ENCODE peak calls at places on chromosomes 7 and 10, in four cellular contexts. Y, L, X and M are unnamed samples.

GRCh38 chr7:105682331-105683070 is 101.2 kb upstream of the EFCAB10 start:
- DNase-seq in Y (no peak), L (no peak), X (no peak), M (no peak)

GRCh38 chr7:141027043-141027442 is 12.3 kb upstream of the MRPS33 start:
- DNase-seq in Y (no peak), L (no peak), X (no peak), M (no peak)

GRCh38 chr10:122475581-122475980 is 14.2 kb downstream of the HTRA1 start:
- DNase-seq in Y (no peak), L (no peak), X (no peak), M (no peak)

GRCh38 chr7:111235709-111236108 is 144.8 kb downstream of the LRRN3 start:
- DNase-seq in Y (no peak), L (no peak), X (no peak), M (no peak)

GRCh38 chr10:44696496-44696895 is 214.6 kb upstream of the TMEM72 start:
- DNase-seq in Y (no peak), L (peak), X (no peak), M (no peak)

GRCh38 chr7:66183700-66184099 is 21.4 kb upstream of the TPST1 start:
- DNase-seq in Y (peak), L (no peak), X (no peak), M (no peak)

GRCh38 chr7:10138087-10138854 is 835.4 kb upstream of the PHF14 start:
- DNase-seq in Y (no peak), L (no peak), X (no peak), M (no peak)

GRCh38 chr7:35555934-35556333 is 139.0 kb downstream of the HERPUD2 start:
- DNase-seq in Y (no peak), L (no peak), X (no peak), M (no peak)

GRCh38 chr7:158084555-158084954 is 503.1 kb downstream of the PTPRN2 start:
- DNase-seq in Y (no peak), L (no peak), X (no peak), M (no peak)

GRCh38 chr10:21273400-21273968 is 252.0 kb downstream of the SKIDA1 start:
- DNase-seq in Y (no peak), L (no peak), X (no peak), M (no peak)

GRCh38 chr10:100827819-100828743 is 82.7 kb downstream of the PAX2 start:
- DNase-seq in Y (no peak), L (no peak), X (peak), M (no peak)

GRCh38 chr10:61992683-61993629 is 91.5 kb downstream of the ARID5B start:
- DNase-seq in Y (peak), L (peak), X (no peak), M (no peak)

GRCh38 chr7:146146866-146147265 is 30.3 kb downstream of the CNTNAP2 start:
- DNase-seq in Y (no peak), L (no peak), X (no peak), M (no peak)

GRCh38 chr7:150753239-150753638 is 16.0 kb downstream of the GIMAP5 start:
- DNase-seq in Y (no peak), L (no peak), X (no peak), M (no peak)

GRCh38 chr10:34031410-34031809 is 696.9 kb upstream of the NRP1 start:
- DNase-seq in Y (no peak), L (peak), X (no peak), M (no peak)

GRCh38 chr10:22550732-22551131 is 163.6 kb downstream of the PIP4K2A start:
- DNase-seq in Y (no peak), L (peak), X (peak), M (no peak)

GRCh38 chr7:69439040-69439439 is 159.2 kb upstream of the AUTS2 start:
- DNase-seq in Y (no peak), L (no peak), X (no peak), M (no peak)

GRCh38 chr7:141709318-141709717 is 1.2 kb downstream of the WEE2 start:
- DNase-seq in Y (no peak), L (no peak), X (no peak), M (no peak)

GRCh38 chr7:48634116-48634632 is 290.2 kb upstream of the CDC14C start:
- DNase-seq in Y (no peak), L (no peak), X (no peak), M (no peak)

GRCh38 chr10:11255796-11256444 is 238.2 kb downstream of the CELF2 start:
- DNase-seq in Y (no peak), L (peak), X (no peak), M (no peak)

GRCh38 chr10:29471483-29471859 is 163.3 kb downstream of the SVIL start:
- DNase-seq in Y (peak), L (no peak), X (no peak), M (no peak)

GRCh38 chr7:132756482-132756990 is 180.3 kb upstream of the PLXNA4 start:
- DNase-seq in Y (no peak), L (no peak), X (no peak), M (no peak)
- H3K27ac ChIP-seq in Y (no peak), L (no peak), X (no peak), M (no peak)

DNA sequence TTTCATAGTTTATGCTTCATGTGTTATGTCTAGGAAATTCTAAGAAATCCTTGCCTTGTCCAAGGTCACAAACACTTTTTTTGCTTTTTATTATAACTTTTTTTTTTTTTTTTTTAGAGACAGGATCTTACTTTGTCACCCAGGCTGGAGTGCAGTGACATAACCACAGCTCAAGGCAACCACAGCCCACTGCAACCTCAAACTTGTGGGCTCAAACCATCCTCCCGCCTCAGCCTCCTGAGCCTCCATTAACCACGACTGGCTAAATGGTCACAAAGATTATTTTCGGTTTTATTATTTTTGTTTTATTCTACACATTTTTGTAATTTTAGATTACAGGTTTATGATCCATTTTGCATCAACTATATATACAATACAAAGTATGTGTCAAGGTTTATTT is 7.1 kb upstream of the FAM204A start:
- DNase-seq in Y (no peak), L (no peak), X (no peak), M (no peak)
- H3K27ac ChIP-seq in Y (no peak), L (no peak), X (no peak), M (no peak)

GRCh38 chr7:78563186-78563585 is 764.6 kb downstream of the PHTF2 start:
- DNase-seq in Y (no peak), L (no peak), X (no peak), M (no peak)
- H3K27ac ChIP-seq in Y (no peak), L (no peak), X (no peak), M (no peak)

DNA sequence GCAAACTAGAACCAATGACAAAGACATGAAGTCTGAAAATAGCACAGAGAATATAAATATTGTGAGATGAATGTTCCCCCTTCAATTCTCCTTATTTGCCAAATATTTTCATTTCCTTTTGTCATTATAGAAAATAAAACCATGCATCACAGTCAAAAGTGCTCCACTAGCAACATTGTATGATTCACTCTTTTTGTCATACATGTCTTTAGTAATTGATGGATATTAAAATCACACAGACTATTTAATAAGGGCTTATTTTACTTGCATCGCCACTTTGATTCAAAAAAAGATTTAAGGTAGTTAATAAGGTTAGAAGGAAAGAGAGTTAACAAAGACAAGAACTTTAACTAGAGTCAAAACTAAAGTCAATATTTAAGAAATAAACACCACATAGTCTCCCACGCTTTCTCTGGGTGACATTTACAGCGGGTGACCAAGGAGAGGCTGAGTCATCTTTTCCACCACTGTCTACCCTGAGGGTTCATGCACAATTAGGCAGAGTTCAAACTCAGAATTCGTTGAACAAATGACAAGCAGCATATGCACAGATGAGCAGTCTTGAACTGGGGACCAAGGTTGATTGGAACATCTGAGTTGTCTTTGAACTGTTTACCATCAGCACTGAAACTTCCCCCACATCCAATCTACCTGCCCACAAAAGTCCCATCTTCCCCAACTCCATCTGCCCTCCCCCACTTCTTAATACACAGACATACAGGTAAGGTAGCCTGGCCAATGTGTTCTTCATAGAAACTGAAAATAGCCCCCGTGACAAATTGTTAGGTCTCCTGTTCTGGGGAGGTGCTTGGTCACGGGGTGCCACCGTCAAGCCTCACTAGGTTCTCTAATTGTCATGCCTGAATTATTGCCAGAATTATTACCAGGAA is 42.5 kb downstream of the C7orf25 start:
- DNase-seq in Y (no peak), L (no peak), X (no peak), M (no peak)
- H3K27ac ChIP-seq in Y (no peak), L (no peak), X (no peak), M (no peak)